ENCODE peak calls at places on chromosomes 3 and 15, in seven cellular contexts. E, M, J, B, F, W and R are unnamed samples. For H3K4me1, the result is how much of the 10 kb centered on the place peaks cover.

GRCh38 chr15:69656271-69657030 is 203.8 kb downstream of the RPLP1 start:
- DNase-seq in F (no peak), W (no peak), M (no peak), E (peak), B (no peak), J (no peak), R (no peak)

GRCh38 chr3:65979152-65979551 is 59.6 kb downstream of the MAGI1 start:
- DNase-seq in B (no peak), E (no peak), W (no peak), J (peak), F (no peak), M (no peak), R (no peak)

GRCh38 chr3:159994182-159994581 is 5.5 kb downstream of the IL12A start:
- DNase-seq in M (no peak), J (no peak), W (no peak), E (no peak), F (no peak), B (no peak), R (no peak)

GRCh38 chr3:32816439-32817194 is 1.2 kb upstream of the TRIM71 start:
- DNase-seq in B (peak), W (no peak), F (peak), E (no peak), M (no peak), J (peak), R (no peak)

GRCh38 chr15:27808182-27808581 is 290.9 kb downstream of the OCA2 start:
- DNase-seq in B (no peak), J (no peak), M (no peak), E (no peak), W (no peak), F (no peak), R (no peak)

GRCh38 chr15:90181781-90182180 is 19.3 kb upstream of the SEMA4B start:
- DNase-seq in E (no peak), M (no peak), F (no peak), W (no peak), J (no peak), B (no peak), R (no peak)

GRCh38 chr15:30885814-30886213 is 17.9 kb upstream of the FAN1 start:
- DNase-seq in W (no peak), F (no peak), B (no peak), J (peak), M (no peak), E (no peak), R (no peak)

GRCh38 chr15:74233864-74234597 is 2.1 kb upstream of the CCDC33 start:
- DNase-seq in J (no peak), E (no peak), B (peak), F (peak), W (no peak), M (no peak), R (no peak)

GRCh38 chr15:50145451-50145872 is 26.4 kb upstream of the ATP8B4 start:
- DNase-seq in M (no peak), W (peak), F (no peak), E (peak), J (peak), B (peak), R (peak)

GRCh38 chr3:139346771-139347170 is 3.0 kb downstream of the MRPS22 start:
- DNase-seq in M (no peak), B (no peak), F (no peak), J (no peak), W (no peak), E (no peak), R (no peak)

GRCh38 chr15:40217166-40217785 is 21.6 kb upstream of the PAK6 start:
- DNase-seq in B (peak), W (peak), M (peak), E (peak), F (no peak), J (peak), R (peak)

GRCh38 chr15:80660114-80660513 is 35.0 kb upstream of the ABHD17C start:
- DNase-seq in W (no peak), M (peak), E (peak), F (no peak), J (peak), B (peak), R (no peak)

GRCh38 chr3:184154909-184155643 is at the start of gene DVL3:
- DNase-seq in W (peak), E (peak), B (peak), F (peak), M (peak), J (peak), R (peak)

GRCh38 chr3:55165278-55165677 is 237.4 kb upstream of the LRTM1 start:
- DNase-seq in E (no peak), M (no peak), J (peak), W (no peak), F (no peak), B (no peak), R (no peak)

GRCh38 chr3:163490119-163490518 is 1588.2 kb downstream of the SI start:
- DNase-seq in B (peak), F (peak), W (peak), E (peak), J (peak), M (peak), R (peak)

DNA sequence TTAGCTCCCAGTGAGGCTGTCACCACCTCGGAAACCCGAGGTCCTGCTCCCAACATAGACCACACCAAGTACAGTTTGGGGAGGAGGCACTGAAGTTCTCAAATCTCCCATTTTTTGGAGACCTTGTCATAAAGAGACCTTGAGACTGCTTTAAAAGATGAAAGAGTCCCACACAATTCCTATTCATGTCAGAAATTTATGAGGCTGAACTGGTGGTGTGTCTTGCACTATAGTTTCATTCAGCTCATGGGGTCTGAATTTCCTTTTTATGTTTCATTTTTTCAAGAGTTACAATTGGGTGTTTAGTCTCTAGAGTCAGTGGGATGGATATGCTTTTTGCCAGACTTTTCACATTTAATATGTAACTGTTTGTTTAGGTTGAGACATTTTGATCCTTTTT is 318.1 kb upstream of the LRRFIP2 start:
- DNase-seq in J (no peak), F (no peak), M (no peak), W (no peak), E (no peak), B (no peak), R (no peak)
- H3K4me1 ChIP-seq in J (under half), F (under half), M (under half), W (under half), E (under half), B (under half), R (under half)

DNA sequence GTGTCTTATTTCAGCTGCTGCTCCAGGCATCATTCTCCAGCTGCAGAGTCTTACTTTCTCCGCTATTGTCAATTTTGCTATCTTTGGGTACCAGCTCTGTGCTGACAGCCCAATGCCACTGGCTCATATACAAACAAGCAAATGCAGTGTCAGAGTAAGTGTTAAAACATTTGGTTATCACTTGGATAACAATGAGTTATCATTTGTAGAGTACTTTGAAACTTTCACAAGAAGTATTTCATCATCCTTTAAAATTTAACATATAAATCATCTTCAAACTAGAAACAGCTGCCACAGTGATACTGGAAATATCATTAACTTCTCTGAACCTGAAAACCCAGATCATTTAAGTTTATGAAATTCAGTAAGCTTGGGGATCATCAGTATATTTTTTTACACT is 13.8 kb downstream of the TSPAN3 start:
- DNase-seq in J (no peak), M (no peak), F (no peak), B (no peak), W (no peak), E (no peak), R (no peak)
- H3K4me1 ChIP-seq in J (under half), M (under half), F (under half), B (under half), W (under half), E (under half), R (under half)

DNA sequence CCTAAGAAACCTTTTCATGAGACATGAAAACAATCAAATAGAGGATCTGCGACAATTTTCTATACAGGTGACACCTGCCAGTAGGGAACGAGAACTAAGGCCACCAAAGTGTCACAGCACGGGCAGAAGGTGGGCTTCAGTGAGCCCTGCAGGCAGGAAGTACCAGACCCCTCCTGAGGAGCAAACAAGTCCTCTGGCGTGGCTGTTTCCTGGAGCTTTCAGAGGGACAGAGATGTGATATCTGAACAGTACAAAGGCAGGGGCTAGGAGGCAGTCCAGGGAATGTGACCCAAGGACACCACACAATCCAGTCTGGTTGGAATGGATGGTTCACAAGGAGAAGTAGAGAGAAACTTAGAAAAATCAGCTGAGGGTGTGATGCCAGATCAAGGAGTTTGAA is 16.8 kb downstream of the POMGNT2 start:
- DNase-seq in W (no peak), B (no peak), E (no peak), M (no peak), J (no peak), F (no peak), R (no peak)
- H3K4me1 ChIP-seq in W (under half), B (under half), E (under half), M (under half), J (under half), F (under half), R (under half)

DNA sequence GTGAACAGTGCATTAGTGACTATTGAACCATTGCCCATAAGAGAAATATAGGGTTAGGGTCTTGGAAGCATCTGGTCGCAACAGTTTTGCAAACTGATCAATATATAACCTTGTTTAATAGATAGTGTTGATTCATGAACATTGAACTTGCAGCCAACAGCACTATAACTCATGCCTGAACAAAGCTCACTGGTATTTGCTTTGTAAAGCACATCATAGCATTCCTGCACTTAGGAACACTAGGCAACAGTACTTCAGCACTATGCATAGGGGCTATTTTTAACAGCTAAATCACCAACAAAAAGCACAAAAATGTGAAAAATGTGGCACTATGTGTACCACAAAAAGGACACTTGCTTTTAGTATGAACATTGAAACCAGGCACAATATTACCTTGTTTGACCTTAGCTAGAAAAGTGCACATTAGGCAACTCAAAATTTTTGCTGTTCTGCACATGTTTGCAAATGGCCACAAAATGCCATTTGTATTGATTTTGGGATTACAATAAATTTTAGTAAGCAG is 68.0 kb downstream of the OXNAD1 start:
- DNase-seq in J (peak), F (no peak), E (no peak), M (no peak), B (no peak), W (no peak), R (no peak)
- H3K4me1 ChIP-seq in J (under half), F (under half), E (under half), M (under half), B (under half), W (under half), R (under half)

DNA sequence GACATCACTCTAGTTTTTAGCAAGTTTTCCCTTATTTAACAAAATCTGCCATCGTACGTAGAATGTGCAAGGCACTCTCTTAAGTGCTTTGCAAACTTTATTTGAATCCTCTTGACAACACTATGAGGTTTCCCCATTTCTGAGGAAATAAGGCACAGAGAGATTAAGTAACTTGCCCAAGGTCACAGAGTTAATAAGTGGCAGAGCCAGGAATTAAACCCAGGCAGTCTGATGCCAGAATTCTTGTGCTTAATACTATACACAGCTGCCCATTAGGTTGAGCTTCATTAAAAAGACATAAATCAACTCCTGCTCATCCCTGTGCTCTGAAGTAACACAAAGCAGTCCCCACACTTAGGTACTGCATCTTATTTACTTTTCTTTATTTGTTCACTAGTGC is 138.5 kb upstream of the TPM1 start:
- DNase-seq in J (no peak), F (no peak), B (no peak), W (no peak), E (no peak), M (no peak), R (no peak)
- H3K4me1 ChIP-seq in J (under half), F (under half), B (under half), W (under half), E (under half), M (under half), R (under half)